ENCODE peak calls at places on chromosomes 6 and 20, in six cellular contexts. Z is H9, C is H1, A is IMR-90, W is mesenchymal stem cell, X is trophoblast cell. J is an unnamed sample.
A peak's percentile ranks its signal among the peaks of the same experiment; 100 is the strongest.

GRCh38 chr20:10673176-10673830 is 496 bp downstream of the JAG1 start:
- DNase-seq in X (no peak), A (no peak), C (peak; percentile 67), Z (peak; percentile 67), W (no peak), J (no peak)

GRCh38 chr6:95578106-95578410 is 723 bp downstream of the MANEA start:
- DNase-seq in W (no peak), Z (no peak), A (peak; percentile 1), X (peak; percentile 6), C (no peak), J (no peak)

GRCh38 chr20:2086177-2086979 is 15.2 kb upstream of the STK35 start:
- DNase-seq in X (no peak), W (no peak), A (no peak), Z (no peak), C (no peak), J (no peak)

GRCh38 chr6:160678744-160679401 is 14.8 kb upstream of the LPA start:
- DNase-seq in X (no peak), A (no peak), Z (peak; percentile 39), W (no peak), C (no peak), J (no peak)

GRCh38 chr6:43883698-43884659 is 114.0 kb downstream of the VEGFA start:
- DNase-seq in A (no peak), W (no peak), Z (no peak), C (no peak), X (no peak), J (no peak)

GRCh38 chr20:24136659-24137246 is 148.2 kb upstream of the GGTLC1 start:
- DNase-seq in W (no peak), X (no peak), C (no peak), Z (no peak), A (no peak), J (no peak)

GRCh38 chr6:165204807-165205545 is 104.4 kb downstream of the C6orf118 start:
- DNase-seq in A (no peak), Z (no peak), C (no peak), W (no peak), X (no peak), J (peak; percentile 6)

GRCh38 chr6:31806470-31807272 is at the start of gene LSM2:
- DNase-seq in X (peak; percentile 98), W (peak; percentile 97), Z (peak; percentile 96), A (peak; percentile 96), C (peak; percentile 99), J (peak; percentile 98)

GRCh38 chr6:97114645-97115044 is 168.4 kb downstream of the MMS22L start:
- DNase-seq in Z (no peak), X (no peak), A (no peak), C (no peak), W (no peak), J (no peak)

GRCh38 chr6:108113557-108114519 is 39.3 kb upstream of the OSTM1 start:
- DNase-seq in X (no peak), A (peak; percentile 48), W (peak; percentile 69), Z (peak; percentile 81), C (peak; percentile 80), J (peak; percentile 62)

GRCh38 chr20:16607364-16608264 is 34.4 kb upstream of the KIF16B start:
- DNase-seq in X (no peak), C (peak; percentile 0), A (no peak), W (no peak), Z (no peak), J (no peak)

GRCh38 chr6:85261250-85261649 is 188.6 kb upstream of the NT5E start:
- DNase-seq in A (no peak), W (no peak), Z (no peak), C (no peak), X (no peak), J (no peak)

GRCh38 chr6:165506657-165507056 is 156.4 kb downstream of the PDE10A start:
- DNase-seq in X (no peak), W (no peak), Z (no peak), C (no peak), A (no peak), J (no peak)

GRCh38 chr6:44219053-44219814 is 2.5 kb downstream of the MYMX start:
- DNase-seq in W (peak; percentile 87), C (peak; percentile 92), A (peak; percentile 55), Z (peak; percentile 96), X (peak; percentile 85), J (peak; percentile 81)

GRCh38 chr20:37458761-37459160 is 62.3 kb upstream of the NNAT start:
- DNase-seq in Z (no peak), C (no peak), W (no peak), X (no peak), A (no peak), J (no peak)

GRCh38 chr6:169233181-169233580 is 20.5 kb downstream of the THBS2 start:
- DNase-seq in X (no peak), A (no peak), Z (no peak), C (no peak), W (no peak), J (no peak)

GRCh38 chr20:54228841-54229240 is 21.0 kb downstream of the PFDN4 start:
- DNase-seq in W (no peak), C (no peak), Z (no peak), A (peak; percentile 24), X (peak; percentile 87), J (no peak)

GRCh38 chr6:81753709-81754678 is 1.5 kb upstream of the TENT5A start:
- DNase-seq in W (peak; percentile 70), X (peak; percentile 77), A (peak; percentile 59), Z (peak; percentile 75), C (peak; percentile 87), J (peak; percentile 57)

GRCh38 chr6:158356586-158357546 is 44.6 kb downstream of the TULP4 start:
- DNase-seq in W (no peak), C (no peak), Z (no peak), X (no peak), A (no peak), J (no peak)

GRCh38 chr20:3071610-3072529 is at the start of gene OXT:
- DNase-seq in A (no peak), C (peak; percentile 74), W (no peak), Z (peak; percentile 77), X (no peak), J (no peak)

GRCh38 chr6:4864534-4864933 is 88.3 kb downstream of the CDYL start:
- DNase-seq in C (no peak), Z (no peak), X (peak; percentile 17), W (no peak), A (no peak), J (no peak)

GRCh38 chr6:158536891-158537798 is 22.7 kb upstream of the TMEM181 start:
- DNase-seq in X (no peak), C (peak; percentile 88), Z (peak; percentile 79), A (no peak), W (peak; percentile 36), J (peak; percentile 71)

GRCh38 chr6:38434051-38434450 is 205.7 kb downstream of the BTBD9 start:
- DNase-seq in W (no peak), X (no peak), Z (no peak), A (no peak), C (no peak), J (no peak)

GRCh38 chr6:38435330-38435729 is 204.4 kb downstream of the BTBD9 start:
- DNase-seq in X (no peak), C (no peak), A (no peak), Z (no peak), W (no peak), J (no peak)

GRCh38 chr6:38427492-38428210 is 212.1 kb downstream of the BTBD9 start:
- DNase-seq in X (no peak), W (no peak), Z (no peak), A (no peak), C (no peak), J (no peak)

GRCh38 chr6:38432479-38432878 is 207.2 kb downstream of the BTBD9 start:
- DNase-seq in Z (no peak), A (peak; percentile 19), X (no peak), W (no peak), C (no peak), J (no peak)

GRCh38 chr6:38432079-38432478 is 207.7 kb downstream of the BTBD9 start:
- DNase-seq in C (no peak), Z (no peak), W (no peak), X (no peak), A (no peak), J (no peak)
- H3K4ac ChIP-seq in C (no peak overlapping the region), Z (no peak overlapping the region), W (no peak overlapping the region), X (no peak overlapping the region), A (no peak overlapping the region), J (no peak overlapping the region)

GRCh38 chr20:61819921-61820825 is 245.5 kb downstream of the TAF4 start:
- DNase-seq in Z (no peak), X (no peak), A (no peak), C (no peak), W (no peak), J (no peak)

GRCh38 chr20:61821698-61822097 is 244.0 kb downstream of the TAF4 start:
- DNase-seq in W (no peak), X (no peak), C (no peak), A (no peak), Z (no peak), J (no peak)

GRCh38 chr20:61819484-61819846 is 246.2 kb downstream of the TAF4 start:
- DNase-seq in W (no peak), A (no peak), X (no peak), C (no peak), Z (no peak), J (no peak)

GRCh38 chr20:61823242-61823641 is 242.4 kb downstream of the TAF4 start:
- DNase-seq in Z (no peak), C (no peak), W (no peak), X (no peak), A (no peak), J (no peak)

GRCh38 chr20:61822396-61822795 is 243.3 kb downstream of the TAF4 start:
- DNase-seq in X (no peak), W (no peak), Z (no peak), C (no peak), A (no peak), J (no peak)
- H4K91ac ChIP-seq in X (no peak overlapping the region), W (no peak overlapping the region), Z (no peak overlapping the region), C (no peak overlapping the region), A (no peak overlapping the region), J (no peak overlapping the region)

DNA sequence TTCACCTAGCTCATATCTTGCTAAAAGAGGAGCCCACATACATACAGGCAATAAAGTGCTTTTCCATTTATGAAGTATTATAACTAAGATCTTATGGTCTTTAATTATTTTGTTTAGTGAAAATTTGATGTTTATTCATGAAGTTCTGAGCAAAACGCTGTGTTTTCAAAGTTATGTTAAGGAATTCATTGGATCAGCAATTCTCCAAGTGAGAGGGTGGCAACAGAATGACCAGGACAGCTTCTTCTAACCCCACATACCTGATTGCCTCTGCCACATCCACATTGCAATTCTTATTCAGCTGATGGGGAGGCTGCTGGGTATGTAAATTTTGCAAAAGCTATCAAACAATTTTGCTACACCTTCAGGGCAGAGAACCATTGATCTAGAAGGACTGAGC is 116.8 kb downstream of the OGFRL1 start:
- DNase-seq in C (no peak), Z (no peak), X (no peak), A (no peak), W (no peak), J (no peak)
- H2AFZ ChIP-seq in C (no peak overlapping the region), Z (no peak overlapping the region), X (no peak overlapping the region), A (no peak overlapping the region), W (no peak overlapping the region), J (no peak overlapping the region)

DNA sequence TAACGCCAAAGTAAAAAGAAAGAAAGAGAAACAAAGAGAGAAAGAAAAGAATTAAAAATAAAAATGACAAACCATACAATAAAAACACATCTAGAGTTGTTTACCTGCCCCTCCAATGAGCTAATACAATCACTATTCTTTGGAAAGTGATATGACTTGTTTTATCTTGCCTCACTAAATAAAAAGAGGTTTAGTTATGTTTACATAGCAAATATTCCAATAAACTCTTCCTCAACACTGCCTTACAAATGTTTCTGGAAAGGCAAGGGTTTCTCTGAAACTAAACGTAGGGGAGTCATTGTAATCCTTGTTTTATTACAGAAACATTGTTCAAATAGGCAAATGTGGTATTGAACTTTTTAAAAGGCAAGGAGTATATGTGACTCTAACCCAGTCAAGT is 396.2 kb downstream of the EPM2A start:
- DNase-seq in W (no peak), C (no peak), Z (no peak), X (no peak), A (no peak), J (no peak)
- H3K4ac ChIP-seq in W (no peak overlapping the region), C (no peak overlapping the region), Z (no peak overlapping the region), X (no peak overlapping the region), A (no peak overlapping the region), J (no peak overlapping the region)